ENCODE peak calls at places on chromosomes 4 and X, in ten cellular contexts. H is ovary, Y is testis, D is D721Med, X is suprapubic skin, V is kidney, E is upper lobe of right lung, I is tibial artery, G is BE2C, B is colonic mucosa. O is an unnamed sample.

GRCh38 chr4:129604632-129605031 is 508.7 kb downstream of the C4orf33 start:
- DNase-seq in E (no peak), H (no peak), G (no peak), D (no peak), Y (no peak), B (no peak), X (no peak), I (no peak), V (no peak), O (no peak)

GRCh38 chr4:159655547-159655946 is 552.7 kb downstream of the RAPGEF2 start:
- DNase-seq in E (no peak), D (no peak), G (no peak), X (no peak), H (no peak), B (no peak), I (no peak), V (no peak), Y (no peak), O (no peak)

GRCh38 chrX:13088155-13088485 is 43.7 kb upstream of the FAM9C start:
- DNase-seq in Y (no peak), B (no peak), I (no peak), X (no peak), D (no peak), G (no peak), V (no peak), H (no peak), E (no peak), O (no peak)

GRCh38 chrX:39984191-39984956 is 113.4 kb downstream of the BCOR start:
- DNase-seq in D (no peak), B (peak; percentile 32), Y (no peak), I (no peak), H (peak; percentile 52), X (no peak), G (peak; percentile 31), E (no peak), V (peak; percentile 51), O (no peak)

GRCh38 chrX:71870337-71871098 is 40.1 kb upstream of the NHSL2 start:
- DNase-seq in V (no peak), I (no peak), G (peak; percentile 76), X (no peak), B (no peak), E (no peak), D (no peak), H (no peak), Y (peak; percentile 20), O (peak; percentile 21)

GRCh38 chr4:180333156-180333555 is 1910.0 kb upstream of the TENM3 start:
- DNase-seq in I (no peak), V (no peak), B (no peak), X (no peak), D (no peak), G (no peak), Y (no peak), H (no peak), E (no peak), O (no peak)

GRCh38 chrX:6227445-6227820 is 1.2 kb downstream of the NLGN4X start:
- DNase-seq in I (no peak), H (peak; percentile 13), V (no peak), Y (no peak), X (no peak), E (no peak), D (no peak), G (no peak), B (no peak), O (peak; percentile 33)

GRCh38 chr4:94038195-94038594 is 169.5 kb upstream of the SMARCAD1 start:
- DNase-seq in E (no peak), H (no peak), G (peak; percentile 90), X (no peak), D (no peak), V (no peak), I (no peak), Y (no peak), B (no peak), O (no peak)

GRCh38 chr4:40723728-40724127 is 26.0 kb upstream of the NSUN7 start:
- DNase-seq in D (no peak), E (no peak), X (no peak), Y (no peak), I (no peak), B (no peak), G (no peak), V (no peak), H (no peak), O (no peak)

GRCh38 chrX:44384688-44385338 is 41.3 kb upstream of the EFHC2 start:
- DNase-seq in B (no peak), X (no peak), I (no peak), E (no peak), H (no peak), G (no peak), V (no peak), D (no peak), Y (no peak), O (no peak)

GRCh38 chr4:78634011-78634664 is 82.6 kb downstream of the ANXA3 start:
- DNase-seq in I (peak; percentile 93), X (no peak), G (no peak), B (no peak), V (no peak), E (no peak), H (no peak), Y (peak; percentile 71), D (no peak), O (no peak)

GRCh38 chr4:100738388-100739165 is 220.8 kb upstream of the EMCN start:
- DNase-seq in I (peak; percentile 70), D (no peak), X (no peak), E (no peak), B (peak; percentile 38), Y (no peak), G (peak; percentile 17), H (no peak), V (no peak), O (no peak)

GRCh38 chr4:188821500-188821899 is 682.3 kb downstream of the TRIML1 start:
- DNase-seq in V (no peak), G (no peak), Y (no peak), I (no peak), B (no peak), X (no peak), H (no peak), E (no peak), D (no peak), O (no peak)

GRCh38 chrX:122972604-122973003 is 211.5 kb upstream of the GRIA3 start:
- DNase-seq in E (no peak), B (no peak), D (no peak), V (no peak), X (no peak), I (no peak), Y (no peak), G (no peak), H (no peak), O (no peak)

GRCh38 chr4:156976147-156976546 is 4.5 kb upstream of the PDGFC start:
- DNase-seq in E (no peak), X (no peak), G (no peak), D (no peak), B (no peak), I (no peak), Y (no peak), H (no peak), V (no peak), O (no peak)

GRCh38 chr4:92600638-92601037 is 296.9 kb downstream of the GRID2 start:
- DNase-seq in G (peak; percentile 7), X (no peak), I (no peak), D (no peak), H (no peak), Y (no peak), E (peak; percentile 39), B (no peak), V (peak; percentile 26), O (peak; percentile 3)

GRCh38 chr4:15037923-15038541 is 35.8 kb downstream of the CPEB2 start:
- DNase-seq in G (no peak), E (no peak), D (no peak), B (no peak), H (no peak), V (no peak), Y (no peak), X (no peak), I (no peak), O (no peak)

DNA sequence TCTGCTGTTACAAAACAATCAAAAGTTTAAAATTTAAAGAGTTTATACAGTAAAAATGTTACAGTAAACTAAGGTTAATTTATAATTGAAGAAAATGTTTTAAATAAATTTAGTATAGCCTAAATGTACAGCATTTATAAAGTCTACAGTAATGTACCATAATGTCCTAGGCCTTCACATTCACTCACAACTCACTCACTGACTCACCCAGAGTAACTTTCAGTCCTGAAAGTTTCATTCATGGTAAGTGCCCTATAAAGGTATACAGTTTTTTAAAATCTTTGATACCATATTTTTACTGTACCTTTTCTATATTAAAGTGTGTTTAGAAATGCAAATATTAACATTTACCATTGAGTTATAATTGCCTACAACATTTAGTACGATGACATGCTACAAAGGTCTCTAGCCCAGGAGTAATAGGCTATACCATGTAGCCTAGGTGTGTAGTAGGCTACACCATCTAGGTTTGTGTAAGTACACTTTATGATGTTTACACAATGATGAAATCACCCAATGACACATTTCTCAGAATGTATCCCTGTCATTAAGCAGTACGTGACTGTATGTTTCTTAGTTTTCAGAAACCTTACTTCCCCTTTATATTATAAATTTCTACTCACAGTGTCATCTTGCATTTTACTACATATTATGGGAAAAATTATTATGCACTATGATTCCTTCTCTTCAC is 320.8 kb downstream of the ADAM29 start:
- DNase-seq in G (no peak), B (no peak), Y (no peak), V (no peak), H (no peak), E (no peak), D (no peak), I (no peak), X (no peak), O (no peak)
- TF ChIP-seq CTCF in G (no peak), B (no peak), Y (no peak), V (no peak), H (no peak), E (no peak), D (no peak), I (no peak), X (no peak), O (no peak)

DNA sequence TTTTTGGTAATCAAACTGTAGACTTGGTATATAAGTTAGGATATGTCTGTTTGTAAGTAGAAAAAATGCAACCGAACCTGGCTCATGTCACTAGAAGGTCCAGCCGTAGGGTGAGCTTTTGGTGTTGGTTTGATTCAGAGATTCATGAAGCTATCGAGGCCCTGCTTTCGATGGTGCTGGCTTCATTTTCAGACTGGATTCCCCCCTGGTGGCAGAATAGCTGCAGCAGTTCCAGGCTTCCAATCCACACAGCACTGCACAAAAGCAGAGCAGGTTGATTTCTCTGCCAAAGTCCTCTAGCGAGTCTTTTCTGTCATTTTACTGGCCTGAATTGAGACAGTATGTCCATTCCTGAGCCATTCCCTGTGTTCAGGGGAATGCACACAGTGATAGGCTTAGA is 33.1 kb downstream of the PDK3 start:
- DNase-seq in G (peak; percentile 16), X (no peak), E (no peak), B (no peak), V (no peak), Y (peak; percentile 59), D (no peak), H (no peak), I (peak; percentile 66), O (no peak)
- TF ChIP-seq CTCF in G (peak; percentile 53), X (no peak), E (no peak), B (peak; percentile 11), V (peak; percentile 56), Y (peak; percentile 22), D (no peak), H (peak; percentile 16), I (peak; percentile 41), O (no peak)

GRCh38 chr4:35106091-35106734 is 1138.1 kb downstream of the ARAP2 start:
- DNase-seq in V (no peak), I (no peak), Y (no peak), X (no peak), G (no peak), H (no peak), B (no peak), E (no peak), D (no peak), O (no peak)
- TF ChIP-seq CTCF in V (no peak), I (no peak), Y (no peak), X (no peak), G (no peak), H (no peak), B (no peak), E (no peak), D (no peak), O (no peak)

GRCh38 chrX:413322-414201 is 26.9 kb upstream of the PPP2R3B start:
- DNase-seq in X (no peak), E (no peak), H (no peak), Y (no peak), G (no peak), B (no peak), I (no peak), V (peak; percentile 62), D (no peak), O (peak; percentile 52)
- TF ChIP-seq CTCF in X (no peak), E (no peak), H (no peak), Y (no peak), G (no peak), B (no peak), I (peak; percentile 13), V (no peak), D (no peak), O (no peak)

O was measured in nephron progenitor cell.